ENCODE peak calls at places on chromosomes 3 and 15, in nine cellular contexts. J is HAP-1; P is T-helper 9 cell; C is HEK293T; M is activated CD4-positive, alpha-beta memory T cell treated with anti-CD3 and anti-CD28 coated beads, Interleukin-2, amount 10 ng/mL, durations not matched to agents 7 days and 5 days; S is EL; U is hippocampal formation; X is mucosa of descending colon; L is GM18507. Y is an unnamed sample.

GRCh38 chr3:59418836-59419235 is 369.0 kb upstream of the CFAP20DC start:
- DNase-seq in S (no peak), P (no peak), J (no peak), X (no peak), M (no peak), L (no peak), C (no peak), U (no peak), Y (no peak)

GRCh38 chr15:79283252-79284048 is 928 bp downstream of the ANKRD34C start:
- DNase-seq in P (peak; percentile 3), U (peak; percentile 21), L (peak; percentile 8), X (no peak), S (peak; percentile 31), M (peak; percentile 40), C (peak; percentile 81), J (peak; percentile 21), Y (no peak)

GRCh38 chr15:41544650-41545015 is 576 bp upstream of the RPAP1 start:
- DNase-seq in L (no peak), J (no peak), C (no peak), P (no peak), M (no peak), U (no peak), S (peak; percentile 25), X (peak; percentile 60), Y (no peak)

GRCh38 chr3:173217127-173217526 is 76.1 kb upstream of the SPATA16 start:
- DNase-seq in U (no peak), P (no peak), X (no peak), L (no peak), C (no peak), M (no peak), S (peak; percentile 35), J (no peak), Y (no peak)

GRCh38 chr3:158260392-158260791 is 150.5 kb downstream of the RSRC1 start:
- DNase-seq in S (no peak), U (no peak), L (no peak), M (no peak), C (no peak), J (no peak), P (no peak), X (no peak), Y (no peak)

GRCh38 chr15:75195122-75195765 is 6.4 kb upstream of the C15orf39 start:
- DNase-seq in J (no peak), C (no peak), X (no peak), M (no peak), U (peak; percentile 29), P (no peak), S (no peak), L (no peak), Y (no peak)

GRCh38 chr3:46520531-46520930 is 22.8 kb downstream of the RTP3 start:
- DNase-seq in J (no peak), X (no peak), M (no peak), P (no peak), L (no peak), U (no peak), C (no peak), S (no peak), Y (no peak)

GRCh38 chr3:28279770-28280169 is 38.4 kb downstream of the CMC1 start:
- DNase-seq in U (no peak), M (no peak), L (no peak), P (no peak), S (no peak), X (no peak), J (no peak), C (no peak), Y (no peak)

GRCh38 chr3:143443851-143444331 is 324.3 kb downstream of the CHST2 start:
- DNase-seq in S (peak; percentile 94), C (no peak), P (no peak), U (no peak), X (no peak), J (no peak), M (peak; percentile 51), L (no peak), Y (peak; percentile 77)

GRCh38 chr3:61669203-61669602 is 107.8 kb downstream of the PTPRG start:
- DNase-seq in X (no peak), S (no peak), M (no peak), J (no peak), U (no peak), L (no peak), P (no peak), C (no peak), Y (no peak)

GRCh38 chr3:62708642-62709041 is 166.6 kb downstream of the CADPS start:
- DNase-seq in M (no peak), P (no peak), U (no peak), S (no peak), J (no peak), L (no peak), C (no peak), X (no peak), Y (no peak)

GRCh38 chr3:65979731-65980130 is 59.0 kb downstream of the MAGI1 start:
- DNase-seq in P (no peak), S (peak; percentile 93), J (no peak), M (no peak), L (no peak), X (no peak), U (no peak), C (no peak), Y (no peak)

GRCh38 chr3:127486337-127486944 is 104.1 kb downstream of the TPRA1 start:
- DNase-seq in X (no peak), M (peak; percentile 8), S (no peak), P (no peak), C (no peak), J (no peak), U (no peak), L (no peak), Y (no peak)

GRCh38 chr3:170997966-170998913 is 28.3 kb downstream of the SLC2A2 start:
- DNase-seq in C (no peak), L (no peak), M (no peak), P (no peak), J (no peak), X (no peak), S (peak; percentile 49), U (no peak), Y (no peak)

GRCh38 chr3:19147905-19148767 is at the start of gene KCNH8:
- DNase-seq in M (no peak), L (no peak), U (peak; percentile 88), C (peak; percentile 7), S (no peak), X (peak; percentile 62), P (no peak), J (peak; percentile 10), Y (no peak)

GRCh38 chr3:188452158-188452772 is 298.3 kb downstream of the LPP start:
- DNase-seq in U (no peak), C (no peak), L (no peak), J (no peak), X (no peak), P (no peak), S (no peak), M (no peak), Y (no peak)

GRCh38 chr3:195005759-195006555 is 265.0 kb downstream of the XXYLT1 start:
- DNase-seq in S (no peak), L (no peak), J (no peak), P (no peak), C (no peak), X (no peak), U (no peak), M (no peak), Y (no peak)

GRCh38 chr3:4416427-4416826 is 50.6 kb downstream of the SUMF1 start:
- DNase-seq in X (no peak), L (no peak), M (no peak), C (no peak), S (no peak), J (no peak), P (no peak), U (no peak), Y (no peak)

GRCh38 chr3:150349314-150350097 is 58.6 kb upstream of the TSC22D2 start:
- DNase-seq in X (no peak), M (no peak), J (no peak), C (no peak), S (peak; percentile 45), U (peak; percentile 88), P (no peak), L (no peak), Y (no peak)

GRCh38 chr3:194112120-194113106 is 23.5 kb upstream of the HES1 start:
- DNase-seq in X (no peak), P (no peak), S (no peak), M (no peak), L (no peak), U (no peak), C (no peak), J (no peak), Y (no peak)

GRCh38 chr3:66800941-66801545 is 197.1 kb upstream of the KBTBD8 start:
- DNase-seq in X (no peak), P (no peak), C (no peak), U (no peak), L (no peak), M (no peak), S (peak; percentile 16), J (no peak), Y (no peak)

GRCh38 chr3:71092665-71093064 is 490.9 kb downstream of the FOXP1 start:
- DNase-seq in S (no peak), M (no peak), X (no peak), L (no peak), C (no peak), J (no peak), P (no peak), U (no peak), Y (no peak)

GRCh38 chr3:108088697-108089096 is 2.1 kb downstream of the CD47 start:
- DNase-seq in J (peak; percentile 8), U (no peak), S (peak; percentile 57), C (no peak), X (no peak), P (no peak), L (peak; percentile 4), M (peak; percentile 58), Y (no peak)

GRCh38 chr15:46126581-46126980 is 491.8 kb downstream of the SQOR start:
- DNase-seq in P (no peak), J (no peak), M (no peak), X (no peak), U (no peak), C (no peak), S (peak; percentile 4), L (no peak), Y (no peak)

GRCh38 chr3:143601738-143602480 is 246.4 kb downstream of the SLC9A9 start:
- DNase-seq in P (no peak), L (no peak), M (no peak), J (no peak), S (peak; percentile 7), C (no peak), X (no peak), U (peak; percentile 10), Y (no peak)

GRCh38 chr15:81176291-81176893 is 20.3 kb upstream of the IL16 start:
- DNase-seq in S (no peak), J (no peak), C (no peak), L (no peak), P (no peak), X (no peak), U (no peak), M (no peak), Y (no peak)

GRCh38 chr15:99954361-99955180 is 221.3 kb upstream of the LYSMD4 start:
- DNase-seq in M (peak; percentile 4), S (peak; percentile 8), X (no peak), P (no peak), J (no peak), U (no peak), C (no peak), L (no peak), Y (no peak)

GRCh38 chr3:17023006-17023664 is 138.4 kb downstream of the PLCL2 start:
- DNase-seq in C (no peak), L (no peak), U (no peak), P (peak; percentile 5), X (no peak), J (no peak), M (peak; percentile 50), S (peak; percentile 25), Y (no peak)

GRCh38 chr3:76864375-76864774 is 175.5 kb upstream of the ROBO2 start:
- DNase-seq in U (no peak), X (no peak), P (no peak), S (no peak), M (no peak), J (no peak), L (no peak), C (no peak), Y (no peak)

GRCh38 chr15:66101715-66102395 is 151.7 kb downstream of the MEGF11 start:
- DNase-seq in X (no peak), M (no peak), U (no peak), C (no peak), L (no peak), P (no peak), S (no peak), J (no peak), Y (no peak)

GRCh38 chr15:67777773-67778172 is 47.5 kb upstream of the SKOR1 start:
- DNase-seq in C (no peak), M (no peak), P (no peak), L (no peak), X (no peak), S (no peak), U (no peak), J (no peak), Y (no peak)

Y was measured in HCT116.